ENCODE peak calls at places on chromosomes 1 and 21, in four cellular contexts. F is K562, N is GM12878, X is SK-N-SH. I is an unnamed sample.

GRCh38 chr1:67889940-67890567 is 56.8 kb upstream of the GNG12 start:
- DNase-seq in F (peak), N (no peak), X (no peak), I (no peak)

GRCh38 chr1:227316941-227317540 is 1.3 kb downstream of the CDC42BPA start:
- DNase-seq in F (no peak), N (no peak), X (peak), I (no peak)

GRCh38 chr1:220819627-220820026 is 32.9 kb downstream of the MTARC1 start:
- DNase-seq in F (no peak), N (no peak), X (no peak), I (no peak)

GRCh38 chr1:204307334-204307883 is 52.3 kb downstream of the PLEKHA6 start:
- DNase-seq in F (no peak), N (no peak), X (no peak), I (peak)

GRCh38 chr1:3548156-3548893 is 63.0 kb downstream of the MEGF6 start:
- DNase-seq in F (no peak), N (no peak), X (no peak), I (peak)

GRCh38 chr1:242225770-242226573 is 227.1 kb upstream of the MAP1LC3C start:
- DNase-seq in F (no peak), N (peak), X (no peak), I (no peak)

GRCh38 chr1:228735871-228736586 is 750 bp downstream of the RHOU start:
- DNase-seq in F (no peak), N (no peak), X (no peak), I (peak)

GRCh38 chr1:243718022-243718421 is 132.0 kb downstream of the AKT3 start:
- DNase-seq in F (no peak), N (no peak), X (no peak), I (no peak)

GRCh38 chr1:95506736-95507404 is 272.9 kb downstream of the RWDD3 start:
- DNase-seq in F (no peak), N (no peak), X (peak), I (no peak)

GRCh38 chr1:202710070-202711025 is at the start of gene SYT2:
- DNase-seq in F (peak), N (no peak), X (peak), I (peak)

GRCh38 chr1:8397511-8397910 is 79.6 kb downstream of the SLC45A1 start:
- DNase-seq in F (no peak), N (peak), X (no peak), I (no peak)

DNA sequence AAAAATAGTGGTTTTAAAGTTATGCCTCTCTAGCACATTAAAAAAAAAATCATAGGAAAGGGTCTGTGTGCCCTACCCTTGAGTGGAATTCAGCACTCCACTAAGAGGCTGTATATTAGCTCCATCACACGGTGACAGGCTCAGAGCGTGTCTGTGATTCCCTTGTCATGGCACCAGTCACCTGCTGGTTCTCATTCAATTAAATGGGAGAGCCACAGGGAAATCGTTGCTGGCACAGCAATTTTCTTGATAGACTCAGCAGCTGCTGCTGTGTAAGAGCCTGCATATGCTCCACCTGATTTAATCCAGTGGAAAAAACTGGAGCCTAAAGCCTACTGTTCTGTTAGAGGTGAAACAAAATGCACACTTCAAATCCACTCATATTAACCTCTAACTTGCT is 9.5 kb downstream of the ATP6V1G3 start:
- DNase-seq in F (no peak), N (no peak), X (peak), I (no peak)
- TF ChIP-seq USF1 in F (no peak), N (no peak), X (no peak), I (no peak)

DNA sequence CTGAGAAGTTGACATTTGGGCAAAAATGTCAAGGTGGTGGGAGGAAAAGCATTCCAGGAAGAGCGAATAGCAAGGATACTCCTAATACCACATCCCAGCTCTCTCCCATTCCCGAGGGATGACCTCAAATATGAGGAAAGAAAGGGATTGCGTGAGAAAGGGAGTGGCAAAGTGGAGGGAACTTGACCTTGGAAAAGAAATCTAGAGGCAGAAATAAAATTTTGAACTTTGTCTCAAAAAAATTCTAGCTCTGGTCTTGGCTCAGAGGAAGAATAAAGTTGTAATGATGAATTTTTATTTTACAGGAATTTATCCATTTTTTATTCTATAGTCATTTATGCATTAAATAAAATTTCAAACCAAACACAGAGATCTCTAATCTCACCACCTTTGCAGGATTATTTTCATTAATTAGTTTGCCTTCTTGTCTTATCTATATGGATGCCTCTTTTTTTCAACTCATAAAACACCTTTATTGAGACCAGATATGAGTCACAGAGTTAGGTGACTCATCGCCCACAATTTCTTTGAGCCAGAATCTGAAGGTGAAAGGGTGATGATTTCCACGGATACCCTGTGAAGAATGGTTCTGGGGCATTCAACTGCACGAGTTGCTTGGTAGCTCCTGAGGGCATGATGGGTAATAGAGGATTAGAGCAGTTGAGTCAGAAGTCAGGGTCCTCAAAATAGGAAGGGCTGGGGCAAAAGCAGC is 128.0 kb downstream of the TBX19 start:
- DNase-seq in F (peak), N (peak), X (no peak), I (no peak)
- TF ChIP-seq USF1 in F (no peak), N (no peak), X (no peak), I (no peak)

DNA sequence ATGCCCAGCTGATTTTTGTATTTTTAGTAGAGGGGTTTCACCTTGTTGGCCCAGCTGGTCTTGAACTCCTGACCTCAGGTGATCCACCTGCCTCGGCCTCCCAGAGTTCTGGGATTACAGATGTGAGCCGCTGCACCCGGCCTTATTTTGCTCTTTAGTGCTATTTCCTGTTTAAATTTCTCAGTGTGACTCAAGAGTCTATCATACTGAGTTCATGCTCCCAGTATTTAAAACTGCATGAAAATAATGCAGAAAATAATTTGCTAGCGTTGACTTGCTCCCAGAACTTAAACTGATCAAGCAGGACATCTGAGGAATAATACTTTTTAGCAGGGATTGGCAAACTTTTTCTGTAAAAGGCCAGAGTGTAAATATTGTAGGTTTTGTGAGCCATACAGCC is 86.4 kb upstream of the C1orf21 start:
- DNase-seq in F (no peak), N (no peak), X (no peak), I (no peak)
- TF ChIP-seq USF1 in F (no peak), N (no peak), X (no peak), I (no peak)

GRCh38 chr1:206674745-206675175 is 9.9 kb upstream of the MAPKAPK2 start:
- DNase-seq in F (peak), N (no peak), X (no peak), I (no peak)
- TF ChIP-seq USF1 in F (no peak), N (no peak), X (no peak), I (no peak)

DNA sequence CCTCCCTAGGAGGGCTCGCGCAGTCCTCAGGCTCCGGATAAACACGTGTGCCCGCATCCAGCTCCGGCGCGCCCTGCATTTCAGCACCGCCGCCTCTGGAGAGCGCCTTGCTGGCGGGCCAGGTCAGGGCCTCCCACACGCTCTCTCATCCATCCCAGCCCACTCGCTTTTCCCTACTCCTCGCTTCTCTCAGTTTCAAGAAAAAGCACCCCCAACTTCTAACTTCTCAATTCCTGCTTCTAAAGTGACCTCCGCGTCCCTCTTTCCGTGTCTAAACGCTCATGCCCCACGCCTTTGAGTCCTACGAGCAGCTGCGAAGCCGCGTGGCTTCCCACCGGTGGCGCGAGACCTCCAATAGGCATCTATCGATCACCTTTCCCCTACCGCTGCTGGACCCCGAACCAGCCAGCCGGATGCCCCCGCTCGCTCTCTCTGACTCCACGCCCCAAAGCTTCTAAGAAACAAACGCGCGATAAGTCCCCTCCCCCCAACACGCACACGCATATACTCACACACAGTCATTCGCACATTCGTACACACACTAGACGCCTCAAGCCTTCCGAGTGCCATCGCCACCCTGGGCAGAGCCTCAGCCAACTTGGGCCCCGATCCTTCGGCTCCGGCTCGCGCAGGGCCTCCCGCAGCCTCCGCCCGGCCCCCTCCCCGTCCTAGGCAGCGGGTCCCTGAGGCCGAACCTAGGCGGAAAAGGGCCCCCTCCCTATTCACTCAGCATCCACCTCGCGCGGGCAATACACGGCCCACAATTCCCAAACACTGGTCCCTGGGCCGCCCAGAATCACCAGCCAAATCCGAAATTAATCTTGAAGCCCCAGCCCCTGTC is 1.1 kb downstream of the NMNAT2 start:
- DNase-seq in F (no peak), N (no peak), X (peak), I (peak)
- TF ChIP-seq USF1 in F (no peak), N (no peak), X (no peak), I (peak)

GRCh38 chr1:182677393-182678098 is 6.8 kb downstream of the RGS8 start:
- DNase-seq in F (no peak), N (peak), X (no peak), I (no peak)

GRCh38 chr1:182672487-182672836 is 11.9 kb downstream of the RGS8 start:
- DNase-seq in F (no peak), N (no peak), X (no peak), I (no peak)

GRCh38 chr1:182676321-182676720 is 8.1 kb downstream of the RGS8 start:
- DNase-seq in F (no peak), N (no peak), X (no peak), I (no peak)

GRCh38 chr1:182671779-182672486 is 12.5 kb downstream of the RGS8 start:
- DNase-seq in F (no peak), N (no peak), X (peak), I (no peak)

GRCh38 chr1:182674346-182675246 is 9.8 kb downstream of the RGS8 start:
- DNase-seq in F (no peak), N (no peak), X (no peak), I (no peak)
- TF ChIP-seq USF1 in F (no peak), N (no peak), X (no peak), I (no peak)

DNA sequence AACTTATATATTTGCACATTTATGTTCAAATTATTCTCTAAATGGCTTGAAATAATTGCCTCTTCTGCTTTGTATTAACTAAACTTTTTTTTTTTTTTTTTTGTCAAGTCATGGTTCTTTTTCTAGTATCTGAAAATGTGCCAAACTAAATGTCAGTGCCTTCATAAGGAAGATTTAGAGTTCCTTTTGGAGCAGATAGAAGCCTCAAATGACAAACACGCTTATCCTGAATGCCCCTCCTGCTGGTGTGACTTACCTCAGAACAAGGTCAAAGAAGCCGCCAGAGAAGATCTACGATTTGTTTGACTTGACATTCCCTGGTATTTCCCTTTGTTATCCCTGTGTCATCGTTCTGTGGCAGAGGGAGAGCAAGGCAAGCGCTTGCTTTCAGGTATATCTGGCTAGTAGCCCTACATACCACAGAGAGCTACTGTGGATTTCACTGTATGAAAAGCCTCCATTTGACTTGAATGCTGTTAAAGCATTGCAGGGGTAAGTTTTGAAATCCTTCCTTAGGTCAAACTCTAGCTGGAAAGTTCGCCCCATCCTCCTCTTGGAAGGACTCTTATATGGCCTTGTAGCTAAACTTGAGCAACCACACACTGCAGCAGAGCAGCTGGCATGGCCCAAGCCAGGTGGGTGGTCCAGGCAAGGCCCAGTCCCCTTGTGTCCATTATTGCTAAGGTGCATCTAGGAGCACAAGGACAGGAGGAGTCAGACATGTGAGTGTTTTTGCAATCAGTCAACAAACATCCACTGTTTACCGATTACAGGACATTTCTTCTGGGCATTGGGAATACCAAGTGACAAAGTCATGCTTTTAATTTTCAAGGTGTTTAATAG is 285.4 kb upstream of the USP25 start:
- DNase-seq in F (no peak), N (no peak), X (no peak), I (peak)
- TF ChIP-seq USF1 in F (no peak), N (no peak), X (no peak), I (no peak)

DNA sequence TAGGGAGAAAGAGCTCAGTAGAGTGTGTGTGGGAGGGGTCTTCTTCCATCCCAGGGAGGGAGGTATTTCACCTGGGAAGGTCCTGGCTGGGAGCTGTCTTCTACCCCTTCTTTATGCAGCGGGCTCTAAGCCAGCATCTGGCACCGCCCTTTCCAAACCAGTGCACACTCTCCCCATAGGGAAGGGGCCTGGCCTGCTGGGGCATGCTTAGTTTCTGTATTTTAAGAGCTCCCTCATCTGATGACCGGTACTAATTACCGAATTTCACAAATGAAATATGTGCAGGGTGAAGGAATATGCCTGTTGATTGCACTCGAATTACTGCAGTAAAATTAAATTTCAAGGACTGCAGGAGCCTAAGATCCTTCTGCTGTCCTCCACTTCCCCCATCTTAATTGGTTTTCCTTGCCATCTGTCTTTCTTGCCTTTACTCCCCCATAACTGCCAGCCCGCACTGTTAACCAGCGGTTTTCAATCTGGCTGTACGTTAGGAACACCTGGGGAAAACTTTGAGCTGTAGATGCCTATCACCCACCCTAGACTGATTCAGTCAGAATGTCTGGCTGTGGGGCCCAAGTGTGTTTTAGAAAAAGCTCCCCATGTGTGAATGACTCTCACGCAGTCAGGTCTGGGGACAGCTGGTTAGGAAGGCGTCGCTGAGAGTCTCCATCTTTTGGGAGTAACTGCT is 20.1 kb downstream of the GALNT2 start:
- DNase-seq in F (peak), N (no peak), X (no peak), I (no peak)
- TF ChIP-seq USF1 in F (no peak), N (no peak), X (no peak), I (no peak)

I was measured in WTC11.